ENCODE peak calls at places on chromosomes 13 and 19, in six cellular contexts. C, D, X, R, U and F are unnamed samples.

GRCh38 chr19:2454962-2455409 is 1.8 kb downstream of the LMNB2 start:
- DNase-seq in C (no peak), D (no peak), X (no peak), R (no peak), U (no peak), F (no peak)

GRCh38 chr13:110716235-110716505 is 2.7 kb downstream of the ING1 start:
- DNase-seq in C (no peak), D (peak; percentile 24), X (no peak), R (no peak), U (no peak), F (no peak)

GRCh38 chr19:32581704-32582164 is 744 bp downstream of the PDCD5 start:
- DNase-seq in C (no peak), D (no peak), X (no peak), R (peak; percentile 54), U (peak; percentile 42), F (no peak)

GRCh38 chr13:21478881-21479808 is 20.0 kb upstream of the ZDHHC20 start:
- DNase-seq in C (no peak), D (peak; percentile 72), X (no peak), R (no peak), U (peak; percentile 18), F (no peak)

GRCh38 chr19:37466277-37466797 is 907 bp downstream of the ZNF569 start:
- DNase-seq in C (no peak), D (no peak), X (peak; percentile 9), R (peak; percentile 41), U (no peak), F (no peak)

GRCh38 chr19:31674503-31675186 is 325.4 kb upstream of the TSHZ3 start:
- DNase-seq in C (no peak), D (no peak), X (no peak), R (no peak), U (no peak), F (no peak)

GRCh38 chr13:20495087-20496023 is 30.3 kb downstream of the CRYL1 start:
- DNase-seq in C (peak; percentile 35), D (peak; percentile 66), X (peak; percentile 40), R (peak; percentile 68), U (peak; percentile 52), F (no peak)

GRCh38 chr13:98405107-98405571 is 171.8 kb downstream of the STK24 start:
- DNase-seq in C (no peak), D (no peak), X (no peak), R (no peak), U (peak; percentile 7), F (no peak)

GRCh38 chr19:2302319-2303208 is 5.4 kb downstream of the LINGO3 start:
- DNase-seq in C (no peak), D (no peak), X (no peak), R (peak; percentile 79), U (peak; percentile 65), F (no peak)

GRCh38 chr13:37058801-37059135 is 720 bp downstream of the SUPT20H start:
- DNase-seq in C (no peak), D (no peak), X (peak; percentile 7), R (no peak), U (no peak), F (no peak)

GRCh38 chr13:37059848-37060192 is 332 bp upstream of the SUPT20H start:
- DNase-seq in C (no peak), D (no peak), X (no peak), R (no peak), U (no peak), F (no peak)

DNA sequence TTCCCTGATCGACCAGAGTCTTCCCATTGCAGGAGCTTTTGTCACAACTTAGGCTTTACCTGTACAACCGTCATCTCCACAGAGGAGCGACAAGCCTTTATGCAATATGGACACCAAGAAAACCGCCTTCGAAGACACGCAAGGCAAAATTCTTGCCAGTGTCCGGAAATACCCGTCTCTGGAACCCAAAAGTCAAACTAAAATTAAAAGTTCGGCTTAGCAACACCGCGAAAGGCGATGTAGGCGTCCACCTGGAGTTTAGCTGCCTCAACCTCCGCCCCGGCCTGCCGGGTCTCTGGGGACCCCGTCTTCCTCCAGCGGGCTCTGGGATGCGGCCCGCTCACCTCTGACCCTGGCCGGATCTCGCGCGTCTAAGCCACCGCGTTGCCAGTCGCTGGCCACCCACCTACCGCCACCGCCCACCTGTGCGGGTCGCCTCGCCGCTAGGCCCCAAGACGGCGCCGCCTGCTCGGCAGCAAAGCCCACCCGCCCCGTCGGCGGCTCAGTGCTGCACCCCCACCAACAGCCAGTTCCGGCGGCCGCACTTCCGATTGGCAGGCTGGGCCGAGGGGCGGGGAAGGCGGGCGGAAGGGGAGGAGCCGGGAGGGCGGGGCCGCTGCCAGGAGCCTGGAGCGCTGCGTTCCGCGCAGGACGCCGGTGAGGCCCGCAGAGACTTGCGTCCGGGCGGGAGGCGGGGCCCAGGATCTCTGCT is at the start of gene SUPT20H:
- DNase-seq in C (peak; percentile 75), D (peak; percentile 77), X (peak; percentile 47), R (peak; percentile 94), U (peak; percentile 83), F (peak; percentile 57)
- TF ChIP-seq POLR2A in C (peak; percentile 52), D (peak; percentile 68), X (peak; percentile 97), R (no peak), U (peak; percentile 81), F (peak; percentile 90)

DNA sequence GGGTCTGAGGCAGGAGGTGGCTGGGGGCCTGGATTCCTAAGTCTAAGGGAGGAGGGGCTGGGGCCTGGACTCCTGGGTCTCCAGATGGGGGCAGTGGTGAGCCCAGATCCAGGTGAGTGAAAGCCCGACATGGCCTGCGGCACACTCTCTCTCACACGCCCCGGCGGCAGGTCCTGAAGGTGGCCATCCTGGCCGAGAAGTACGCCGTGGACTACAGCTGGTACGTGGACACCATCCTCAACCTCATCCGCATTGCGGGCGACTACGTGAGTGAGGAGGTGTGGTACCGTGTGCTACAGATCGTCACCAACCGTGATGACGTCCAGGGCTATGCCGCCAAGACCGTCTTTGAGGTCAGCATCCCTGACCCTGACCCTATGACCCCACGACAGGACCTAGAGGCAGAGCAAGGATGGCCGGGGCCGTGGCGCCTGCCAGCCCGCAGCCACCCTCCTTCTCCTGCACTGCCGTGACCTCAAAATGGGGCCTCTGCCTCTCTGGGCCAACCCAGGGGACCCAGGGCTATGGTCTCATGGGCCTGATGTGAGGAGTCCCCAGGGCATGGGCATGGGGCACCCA is 13.2 kb downstream of the FUZ start:
- DNase-seq in C (no peak), D (no peak), X (no peak), R (peak; percentile 83), U (peak; percentile 41), F (no peak)
- TF ChIP-seq POLR2AphosphoS5 in C (no peak), D (no peak), X (no peak), R (no peak), U (no peak), F (no peak)

DNA sequence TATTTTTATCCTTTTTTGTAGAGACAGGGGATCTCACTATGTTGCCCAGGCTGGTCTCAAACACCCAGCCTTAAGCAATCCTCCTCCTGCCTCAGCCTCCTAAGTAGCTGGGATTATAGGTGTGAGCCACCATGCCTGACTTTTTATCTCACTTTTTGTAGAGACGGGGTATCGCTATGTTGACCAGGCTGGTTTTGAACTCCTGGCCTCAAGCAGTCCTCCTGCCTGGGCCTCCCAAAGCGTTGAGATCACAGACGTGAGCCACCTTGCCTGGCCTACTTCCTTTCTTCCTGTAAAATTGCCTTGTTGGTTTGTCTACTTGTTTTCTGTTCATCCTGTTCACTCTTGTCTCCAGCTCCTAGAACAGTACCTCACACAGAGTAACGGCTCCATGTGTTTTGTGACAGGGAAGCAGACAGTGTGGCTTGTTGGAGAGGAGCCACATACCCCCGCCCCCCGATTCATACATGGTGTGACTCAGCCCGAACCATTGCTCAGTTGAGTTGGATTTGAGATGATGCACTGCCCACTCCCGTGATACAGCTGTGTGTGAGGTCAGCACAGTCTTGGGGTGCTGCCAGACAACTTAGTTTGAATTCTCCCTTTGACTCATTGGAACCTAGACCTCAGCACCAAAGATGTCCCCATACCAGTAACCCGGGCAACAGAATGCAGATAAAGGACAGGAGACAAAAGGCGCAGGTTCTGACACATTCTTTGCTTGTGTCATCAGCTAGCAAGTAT is 34.2 kb downstream of the GPR42 start:
- DNase-seq in C (peak; percentile 52), D (peak; percentile 70), X (peak; percentile 95), R (no peak), U (no peak), F (peak; percentile 54)
- TF ChIP-seq TAF1 in C (no peak), D (no peak), X (peak; percentile 20), R (no peak), U (no peak), F (no peak)

GRCh38 chr19:56671613-56671994 is at the start of gene ZNF835:
- DNase-seq in C (peak; percentile 39), D (no peak), X (no peak), R (peak; percentile 86), U (no peak), F (no peak)
- TF ChIP-seq POLR2A in C (no peak), D (no peak), X (no peak), R (no peak), U (no peak), F (no peak)

DNA sequence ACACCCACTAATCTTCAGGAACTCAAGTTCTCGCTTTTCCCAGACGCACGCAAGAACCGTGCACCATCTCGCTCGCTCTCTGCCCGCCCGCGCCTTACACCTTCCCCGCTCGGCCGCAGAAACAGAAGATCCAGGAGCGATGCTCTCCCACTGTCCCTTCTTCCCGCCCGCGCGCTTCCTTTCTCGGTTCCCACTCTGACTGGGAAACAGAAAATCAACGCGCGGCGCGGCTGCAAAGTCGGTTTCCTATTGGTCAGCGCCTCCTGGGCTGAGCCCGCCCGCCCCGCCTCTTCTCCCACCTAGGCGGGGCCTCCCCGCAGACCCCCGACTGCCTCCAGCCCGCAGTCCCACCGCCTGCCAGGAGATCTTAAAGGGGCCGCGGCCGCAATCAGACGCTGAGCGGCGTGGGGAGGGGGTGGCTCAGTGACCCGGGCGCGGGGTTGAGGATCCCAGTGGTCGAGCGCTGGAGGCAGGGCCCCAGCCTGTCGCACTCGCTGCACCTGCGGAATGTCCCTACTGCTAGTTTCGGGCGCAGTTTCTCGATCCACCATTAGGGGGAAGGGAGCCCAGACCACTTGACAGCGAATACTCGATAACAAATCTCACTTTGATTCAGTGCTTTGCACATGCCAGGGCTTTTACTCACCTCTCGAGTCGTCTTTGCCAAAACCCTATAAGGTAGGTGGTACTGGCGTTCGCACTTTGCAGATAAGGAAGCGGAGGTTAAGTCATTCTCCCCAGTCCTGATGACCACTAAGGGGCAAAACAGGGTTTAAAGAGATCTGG is 700 bp upstream of the SLC25A23 start:
- DNase-seq in C (peak; percentile 94), D (peak; percentile 94), X (peak; percentile 89), R (peak; percentile 95), U (peak; percentile 97), F (peak; percentile 93)
- TF ChIP-seq POLR2AphosphoS5 in C (no peak), D (no peak), X (peak; percentile 75), R (peak; percentile 18), U (no peak), F (no peak)

DNA sequence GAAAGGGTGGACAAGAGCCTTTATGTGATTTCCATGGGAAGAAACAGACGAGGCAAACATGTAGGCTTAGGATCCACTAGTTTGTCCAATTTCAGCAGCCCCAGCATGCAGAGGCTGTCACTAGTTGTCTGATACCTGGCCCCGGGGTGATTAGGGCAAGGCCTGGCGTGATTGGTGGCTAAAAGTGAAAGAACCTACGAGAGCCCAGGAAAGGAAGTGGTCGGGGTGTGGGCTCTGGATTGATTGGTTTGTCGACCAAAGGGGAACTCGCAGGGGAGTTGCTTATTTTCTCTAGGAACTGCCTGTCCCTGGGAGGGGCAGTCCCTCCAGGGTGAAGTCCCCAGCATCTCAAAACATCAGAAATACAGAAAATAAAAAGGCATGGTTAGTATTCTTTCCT is 64.2 kb upstream of the UQCRFS1 start:
- DNase-seq in C (peak; percentile 56), D (no peak), X (peak; percentile 19), R (peak; percentile 57), U (no peak), F (peak; percentile 52)
- TF ChIP-seq TAF1 in C (no peak), D (no peak), X (no peak), R (no peak), U (no peak), F (no peak)